ENCODE peak calls at places on chromosome 13, in seven cellular contexts. L is stimulated activated CD8-positive, alpha-beta memory T cell treated with anti-CD3 and anti-CD28 coated beads, Interleukin-2, amount 100 ng/mL, for 1 hour; B is psoas muscle; E is GM04503; F is EL; D is endothelial cell; Y is anterior cingulate cortex. A is an unnamed sample.
A peak's percentile ranks its signal among the peaks of the same experiment; 100 is the strongest.

GRCh38 chr13:48210178-48210577 is 22.8 kb upstream of the ITM2B start:
- DNase-seq in L (no peak), B (no peak), E (peak; percentile 58), F (peak; percentile 65), D (no peak), Y (no peak), A (no peak)

GRCh38 chr13:101751488-101751887 is 299.0 kb downstream of the ITGBL1 start:
- DNase-seq in L (no peak), B (no peak), E (no peak), F (peak; percentile 92), D (no peak), Y (no peak), A (no peak)

GRCh38 chr13:113915012-113915763 is 51.3 kb upstream of the GAS6 start:
- DNase-seq in L (no peak), B (no peak), E (no peak), F (no peak), D (no peak), Y (no peak), A (no peak)

GRCh38 chr13:78137404-78138142 is 218.9 kb upstream of the EDNRB start:
- DNase-seq in L (no peak), B (no peak), E (peak; percentile 27), F (peak; percentile 70), D (peak; percentile 42), Y (peak; percentile 19), A (peak; percentile 52)

GRCh38 chr13:20402881-20403280 is 122.8 kb downstream of the CRYL1 start:
- DNase-seq in L (no peak), B (no peak), E (no peak), F (no peak), D (no peak), Y (no peak), A (no peak)

GRCh38 chr13:87084192-87084591 is 587.0 kb upstream of the SLITRK5 start:
- DNase-seq in L (no peak), B (no peak), E (no peak), F (no peak), D (no peak), Y (no peak), A (no peak)

GRCh38 chr13:23790591-23791170 is 98.5 kb downstream of the MIPEP start:
- DNase-seq in L (no peak), B (no peak), E (peak; percentile 99), F (peak; percentile 96), D (no peak), Y (no peak), A (no peak)

GRCh38 chr13:53782400-53783030 is 753.9 kb downstream of the OLFM4 start:
- DNase-seq in L (no peak), B (no peak), E (peak; percentile 7), F (peak; percentile 8), D (peak; percentile 24), Y (peak; percentile 45), A (peak; percentile 3)

A was measured in B cell.